ENCODE peak calls at places on chromosomes 6 and 20, in five cellular contexts. S is activated CD4-positive, alpha-beta T cell treated with anti-CD3 and anti-CD28 coated beads, Interleukin-2, amount 50 U/mL, for 1 hour; V is NCI-H1105; E is skeletal muscle cell; P is ELF-1. Q is an unnamed sample.

GRCh38 chr20:9241232-9241692 is 172.4 kb downstream of the PLCB4 start:
- DNase-seq in V (no peak), P (no peak), S (no peak), E (peak; percentile 35), Q (no peak)

GRCh38 chr20:57619053-57619831 is 984 bp downstream of the ZBP1 start:
- DNase-seq in P (no peak), S (peak; percentile 62), E (no peak), V (no peak), Q (no peak)

GRCh38 chr20:50193169-50193850 is 2.7 kb downstream of the CEBPB start:
- DNase-seq in P (no peak), S (no peak), V (no peak), E (no peak), Q (no peak)

GRCh38 chr6:43494766-43495165 is 15.4 kb downstream of the LRRC73 start:
- DNase-seq in S (no peak), V (no peak), E (no peak), P (no peak), Q (no peak)

GRCh38 chr6:163965426-163966348 is 551.2 kb downstream of the QKI start:
- DNase-seq in V (no peak), S (no peak), E (no peak), P (peak; percentile 51), Q (no peak)

GRCh38 chr6:165404703-165405102 is 95.3 kb upstream of the C6orf118 start:
- DNase-seq in V (no peak), E (no peak), P (no peak), S (no peak), Q (no peak)

GRCh38 chr6:104597541-104598050 is 262.1 kb downstream of the HACE1 start:
- DNase-seq in V (no peak), P (no peak), S (no peak), E (peak; percentile 43), Q (no peak)

GRCh38 chr6:161301338-161301737 is 27.5 kb upstream of the AGPAT4 start:
- DNase-seq in S (no peak), P (no peak), V (no peak), E (peak; percentile 41), Q (no peak)

GRCh38 chr20:8787090-8787489 is 281.8 kb upstream of the PLCB4 start:
- DNase-seq in V (no peak), P (no peak), E (no peak), S (no peak), Q (no peak)

GRCh38 chr6:1094306-1094705 is 217.6 kb upstream of the FOXQ1 start:
- DNase-seq in V (no peak), E (peak; percentile 14), P (no peak), S (no peak), Q (no peak)

GRCh38 chr6:38493929-38494547 is 145.7 kb downstream of the BTBD9 start:
- DNase-seq in V (peak; percentile 70), S (peak; percentile 81), E (peak; percentile 21), P (peak; percentile 76), Q (peak; percentile 43)